ENCODE peak calls at places on chromosomes 13 and 19, in ten cellular contexts. One of them, this sample, is unnamed.
A peak's percentile ranks its signal among the peaks of the same experiment; 100 is the strongest.

GRCh38 chr13:33934343-33934742 is 116.4 kb downstream of the RFC3 start:
- DNase-seq in glutamatergic neuron: no peak
- DNase-seq in A549: no peak
- DNase-seq in EL: no peak
- DNase-seq in NCI-H1105 treated with DMSO at 0.1 percent for 48 hours: no peak
- DNase-seq in astrocyte of the cerebellum: no peak
- DNase-seq in lung: no peak
- DNase-seq in lower leg skin: no peak
- DNase-seq in GM23248: no peak
- DNase-seq in GDM1: no peak
- DNase-seq in this sample: no peak

GRCh38 chr13:23628250-23628649 is 58.0 kb downstream of the TNFRSF19 start:
- DNase-seq in glutamatergic neuron: no peak
- DNase-seq in A549: no peak
- DNase-seq in EL: no peak
- DNase-seq in NCI-H1105 treated with DMSO at 0.1 percent for 48 hours: no peak
- DNase-seq in astrocyte of the cerebellum: no peak
- DNase-seq in lung: no peak
- DNase-seq in lower leg skin: no peak
- DNase-seq in GM23248: no peak
- DNase-seq in GDM1: no peak
- DNase-seq in this sample: no peak

GRCh38 chr19:53818756-53819155 is 5.4 kb downstream of the NLRP12 start:
- DNase-seq in glutamatergic neuron: peak; percentile 79
- DNase-seq in A549: no peak
- DNase-seq in EL: no peak
- DNase-seq in NCI-H1105 treated with DMSO at 0.1 percent for 48 hours: no peak
- DNase-seq in astrocyte of the cerebellum: no peak
- DNase-seq in lung: no peak
- DNase-seq in lower leg skin: no peak
- DNase-seq in GM23248: no peak
- DNase-seq in GDM1: no peak
- DNase-seq in this sample: no peak

GRCh38 chr19:35975608-35976214 is 19.3 kb upstream of the SDHAF1 start:
- DNase-seq in glutamatergic neuron: no peak
- DNase-seq in A549: no peak
- DNase-seq in EL: peak; percentile 16
- DNase-seq in NCI-H1105 treated with DMSO at 0.1 percent for 48 hours: no peak
- DNase-seq in astrocyte of the cerebellum: no peak
- DNase-seq in lung: no peak
- DNase-seq in lower leg skin: no peak
- DNase-seq in GM23248: peak; percentile 56
- DNase-seq in GDM1: no peak
- DNase-seq in this sample: peak; percentile 38

GRCh38 chr19:929523-930258 is 3.9 kb downstream of the ARID3A start:
- DNase-seq in glutamatergic neuron: no peak
- DNase-seq in A549: no peak
- DNase-seq in EL: no peak
- DNase-seq in NCI-H1105 treated with DMSO at 0.1 percent for 48 hours: no peak
- DNase-seq in astrocyte of the cerebellum: no peak
- DNase-seq in lung: no peak
- DNase-seq in lower leg skin: no peak
- DNase-seq in GM23248: no peak
- DNase-seq in GDM1: no peak
- DNase-seq in this sample: no peak

GRCh38 chr13:95745752-95746151 is 68.8 kb downstream of the DNAJC3 start:
- DNase-seq in glutamatergic neuron: no peak
- DNase-seq in A549: no peak
- DNase-seq in EL: no peak
- DNase-seq in NCI-H1105 treated with DMSO at 0.1 percent for 48 hours: no peak
- DNase-seq in astrocyte of the cerebellum: no peak
- DNase-seq in lung: no peak
- DNase-seq in lower leg skin: no peak
- DNase-seq in GM23248: no peak
- DNase-seq in GDM1: no peak
- DNase-seq in this sample: no peak

GRCh38 chr19:2356036-2356646 is 3.9 kb upstream of the TMPRSS9 start:
- DNase-seq in glutamatergic neuron: no peak
- DNase-seq in A549: no peak
- DNase-seq in EL: no peak
- DNase-seq in NCI-H1105 treated with DMSO at 0.1 percent for 48 hours: no peak
- DNase-seq in astrocyte of the cerebellum: no peak
- DNase-seq in lung: no peak
- DNase-seq in lower leg skin: no peak
- DNase-seq in GM23248: no peak
- DNase-seq in GDM1: no peak
- DNase-seq in this sample: no peak

GRCh38 chr19:32224371-32225244 is 120.8 kb upstream of the ZNF507 start:
- DNase-seq in glutamatergic neuron: peak; percentile 85
- DNase-seq in A549: peak; percentile 71
- DNase-seq in EL: peak; percentile 30
- DNase-seq in NCI-H1105 treated with DMSO at 0.1 percent for 48 hours: no peak
- DNase-seq in astrocyte of the cerebellum: no peak
- DNase-seq in lung: peak; percentile 45
- DNase-seq in lower leg skin: peak; percentile 84
- DNase-seq in GM23248: peak; percentile 71
- DNase-seq in GDM1: peak; percentile 19
- DNase-seq in this sample: peak; percentile 28

GRCh38 chr19:35144600-35145436 is 1.8 kb downstream of the FXYD7 start:
- DNase-seq in glutamatergic neuron: peak; percentile 60
- DNase-seq in A549: peak; percentile 92
- DNase-seq in EL: no peak
- DNase-seq in NCI-H1105 treated with DMSO at 0.1 percent for 48 hours: peak; percentile 49
- DNase-seq in astrocyte of the cerebellum: no peak
- DNase-seq in lung: peak; percentile 67
- DNase-seq in lower leg skin: no peak
- DNase-seq in GM23248: no peak
- DNase-seq in GDM1: no peak
- DNase-seq in this sample: peak; percentile 81

GRCh38 chr19:48190288-48191284 is 20.1 kb downstream of the ZSWIM9 start:
- DNase-seq in glutamatergic neuron: peak; percentile 41
- DNase-seq in A549: peak; percentile 64
- DNase-seq in EL: peak; percentile 17
- DNase-seq in NCI-H1105 treated with DMSO at 0.1 percent for 48 hours: no peak
- DNase-seq in astrocyte of the cerebellum: peak; percentile 91
- DNase-seq in lung: peak; percentile 89
- DNase-seq in lower leg skin: peak; percentile 77
- DNase-seq in GM23248: no peak
- DNase-seq in GDM1: no peak
- DNase-seq in this sample: peak; percentile 58

GRCh38 chr19:54114340-54114826 is 1.1 kb downstream of the TFPT start:
- DNase-seq in glutamatergic neuron: no peak
- DNase-seq in A549: no peak
- DNase-seq in EL: peak; percentile 52
- DNase-seq in NCI-H1105 treated with DMSO at 0.1 percent for 48 hours: peak; percentile 19
- DNase-seq in astrocyte of the cerebellum: no peak
- DNase-seq in lung: peak; percentile 49
- DNase-seq in lower leg skin: no peak
- DNase-seq in GM23248: peak; percentile 75
- DNase-seq in GDM1: peak; percentile 47
- DNase-seq in this sample: peak; percentile 49

GRCh38 chr13:40170982-40171381 is 495.5 kb downstream of the FOXO1 start:
- DNase-seq in glutamatergic neuron: no peak
- DNase-seq in A549: no peak
- DNase-seq in EL: no peak
- DNase-seq in NCI-H1105 treated with DMSO at 0.1 percent for 48 hours: no peak
- DNase-seq in astrocyte of the cerebellum: no peak
- DNase-seq in lung: no peak
- DNase-seq in lower leg skin: no peak
- DNase-seq in GM23248: peak; percentile 11
- DNase-seq in GDM1: no peak
- DNase-seq in this sample: no peak

GRCh38 chr19:17394891-17395415 is 957 bp upstream of the CCDC194 start:
- DNase-seq in glutamatergic neuron: peak; percentile 77
- DNase-seq in A549: peak; percentile 66
- DNase-seq in EL: peak; percentile 75
- DNase-seq in NCI-H1105 treated with DMSO at 0.1 percent for 48 hours: no peak
- DNase-seq in astrocyte of the cerebellum: no peak
- DNase-seq in lung: no peak
- DNase-seq in lower leg skin: no peak
- DNase-seq in GM23248: peak; percentile 74
- DNase-seq in GDM1: peak; percentile 68
- DNase-seq in this sample: peak; percentile 60

GRCh38 chr13:46377554-46377953 is 9.5 kb downstream of the RUBCNL start:
- DNase-seq in glutamatergic neuron: no peak
- DNase-seq in A549: no peak
- DNase-seq in EL: no peak
- DNase-seq in NCI-H1105 treated with DMSO at 0.1 percent for 48 hours: no peak
- DNase-seq in astrocyte of the cerebellum: no peak
- DNase-seq in lung: no peak
- DNase-seq in lower leg skin: no peak
- DNase-seq in GM23248: no peak
- DNase-seq in GDM1: no peak
- DNase-seq in this sample: no peak

GRCh38 chr19:18611327-18612050 is 1.2 kb upstream of the TMEM59L start:
- DNase-seq in glutamatergic neuron: no peak
- DNase-seq in A549: no peak
- DNase-seq in EL: no peak
- DNase-seq in NCI-H1105 treated with DMSO at 0.1 percent for 48 hours: no peak
- DNase-seq in astrocyte of the cerebellum: no peak
- DNase-seq in lung: no peak
- DNase-seq in lower leg skin: no peak
- DNase-seq in GM23248: no peak
- DNase-seq in GDM1: no peak
- DNase-seq in this sample: no peak

GRCh38 chr19:38070573-38070972 is 153.4 kb downstream of the DPF1 start:
- DNase-seq in glutamatergic neuron: no peak
- DNase-seq in A549: peak; percentile 88
- DNase-seq in EL: peak; percentile 52
- DNase-seq in NCI-H1105 treated with DMSO at 0.1 percent for 48 hours: no peak
- DNase-seq in astrocyte of the cerebellum: peak; percentile 13
- DNase-seq in lung: no peak
- DNase-seq in lower leg skin: no peak
- DNase-seq in GM23248: peak; percentile 65
- DNase-seq in GDM1: no peak
- DNase-seq in this sample: peak; percentile 70

GRCh38 chr19:5086232-5086631 is 117.3 kb downstream of the KDM4B start:
- DNase-seq in glutamatergic neuron: no peak
- DNase-seq in A549: no peak
- DNase-seq in EL: no peak
- DNase-seq in NCI-H1105 treated with DMSO at 0.1 percent for 48 hours: no peak
- DNase-seq in astrocyte of the cerebellum: no peak
- DNase-seq in lung: no peak
- DNase-seq in lower leg skin: no peak
- DNase-seq in GM23248: no peak
- DNase-seq in GDM1: no peak
- DNase-seq in this sample: no peak

GRCh38 chr19:51346742-51347141 is 4.8 kb upstream of the VSIG10L start:
- DNase-seq in glutamatergic neuron: no peak
- DNase-seq in A549: no peak
- DNase-seq in EL: no peak
- DNase-seq in NCI-H1105 treated with DMSO at 0.1 percent for 48 hours: no peak
- DNase-seq in astrocyte of the cerebellum: no peak
- DNase-seq in lung: no peak
- DNase-seq in lower leg skin: no peak
- DNase-seq in GM23248: no peak
- DNase-seq in GDM1: no peak
- DNase-seq in this sample: no peak

GRCh38 chr13:110893571-110893970 is 21.3 kb downstream of the ANKRD10 start:
- DNase-seq in glutamatergic neuron: no peak
- DNase-seq in A549: no peak
- DNase-seq in EL: no peak
- DNase-seq in NCI-H1105 treated with DMSO at 0.1 percent for 48 hours: no peak
- DNase-seq in astrocyte of the cerebellum: no peak
- DNase-seq in lung: no peak
- DNase-seq in lower leg skin: no peak
- DNase-seq in GM23248: no peak
- DNase-seq in GDM1: no peak
- DNase-seq in this sample: no peak

GRCh38 chr19:18437481-18438330 is at the start of gene ISYNA1:
- DNase-seq in glutamatergic neuron: peak; percentile 62
- DNase-seq in A549: peak; percentile 69
- DNase-seq in EL: peak; percentile 59
- DNase-seq in NCI-H1105 treated with DMSO at 0.1 percent for 48 hours: peak; percentile 52
- DNase-seq in astrocyte of the cerebellum: no peak
- DNase-seq in lung: no peak
- DNase-seq in lower leg skin: peak; percentile 93
- DNase-seq in GM23248: peak; percentile 69
- DNase-seq in GDM1: peak; percentile 47
- DNase-seq in this sample: no peak

GRCh38 chr19:47699360-47699917 is 13.8 kb upstream of the EHD2 start:
- DNase-seq in glutamatergic neuron: peak; percentile 83
- DNase-seq in A549: peak; percentile 73
- DNase-seq in EL: peak; percentile 39
- DNase-seq in NCI-H1105 treated with DMSO at 0.1 percent for 48 hours: no peak
- DNase-seq in astrocyte of the cerebellum: no peak
- DNase-seq in lung: no peak
- DNase-seq in lower leg skin: no peak
- DNase-seq in GM23248: peak; percentile 61
- DNase-seq in GDM1: no peak
- DNase-seq in this sample: peak; percentile 31

GRCh38 chr19:932647-933552 is 7.1 kb downstream of the ARID3A start:
- DNase-seq in glutamatergic neuron: peak; percentile 87
- DNase-seq in A549: peak; percentile 37
- DNase-seq in EL: peak; percentile 98
- DNase-seq in NCI-H1105 treated with DMSO at 0.1 percent for 48 hours: no peak
- DNase-seq in astrocyte of the cerebellum: peak; percentile 70
- DNase-seq in lung: no peak
- DNase-seq in lower leg skin: peak; percentile 93
- DNase-seq in GM23248: peak; percentile 97
- DNase-seq in GDM1: no peak
- DNase-seq in this sample: peak; percentile 94

GRCh38 chr13:83780201-83780600 is 102.1 kb downstream of the SLITRK1 start:
- DNase-seq in glutamatergic neuron: no peak
- DNase-seq in A549: peak; percentile 36
- DNase-seq in EL: peak; percentile 3
- DNase-seq in NCI-H1105 treated with DMSO at 0.1 percent for 48 hours: no peak
- DNase-seq in astrocyte of the cerebellum: no peak
- DNase-seq in lung: no peak
- DNase-seq in lower leg skin: no peak
- DNase-seq in GM23248: peak; percentile 66
- DNase-seq in GDM1: no peak
- DNase-seq in this sample: peak; percentile 19